ENCODE peak calls at places on chromosomes 3 and 15, in six cellular contexts. One of them, this sample, is unnamed.
A peak's percentile ranks its signal among the peaks of the same experiment; 100 is the strongest.

GRCh38 chr3:37916685-37917084 is 55.0 kb downstream of the CTDSPL start:
- DNase-seq in heart left ventricle: no peak
- DNase-seq in aorta: no peak
- DNase-seq in osteoblast: no peak
- DNase-seq in CD8-positive, alpha-beta T cell: no peak
- DNase-seq in psoas muscle: no peak
- DNase-seq in this sample: no peak

GRCh38 chr3:172138792-172139507 is 99.6 kb downstream of the FNDC3B start:
- DNase-seq in heart left ventricle: peak; percentile 63
- DNase-seq in aorta: peak; percentile 62
- DNase-seq in osteoblast: no peak
- DNase-seq in CD8-positive, alpha-beta T cell: no peak
- DNase-seq in psoas muscle: no peak
- DNase-seq in this sample: no peak

GRCh38 chr15:56616551-56616950 is 116.8 kb downstream of the ZNF280D start:
- DNase-seq in heart left ventricle: no peak
- DNase-seq in aorta: no peak
- DNase-seq in osteoblast: no peak
- DNase-seq in CD8-positive, alpha-beta T cell: no peak
- DNase-seq in psoas muscle: no peak
- DNase-seq in this sample: no peak

GRCh38 chr3:149654188-149654601 is 3.6 kb downstream of the WWTR1 start:
- DNase-seq in heart left ventricle: no peak
- DNase-seq in aorta: no peak
- DNase-seq in osteoblast: peak; percentile 87
- DNase-seq in CD8-positive, alpha-beta T cell: no peak
- DNase-seq in psoas muscle: no peak
- DNase-seq in this sample: no peak

GRCh38 chr3:73404450-73404849 is 220.3 kb downstream of the PDZRN3 start:
- DNase-seq in heart left ventricle: no peak
- DNase-seq in aorta: no peak
- DNase-seq in osteoblast: no peak
- DNase-seq in CD8-positive, alpha-beta T cell: no peak
- DNase-seq in psoas muscle: no peak
- DNase-seq in this sample: no peak

GRCh38 chr15:88376574-88377174 is 90.5 kb downstream of the MRPL46 start:
- DNase-seq in heart left ventricle: no peak
- DNase-seq in aorta: no peak
- DNase-seq in osteoblast: peak; percentile 84
- DNase-seq in CD8-positive, alpha-beta T cell: no peak
- DNase-seq in psoas muscle: no peak
- DNase-seq in this sample: no peak

GRCh38 chr3:113746955-113747718 is at the start of gene ATP6V1A:
- DNase-seq in heart left ventricle: peak; percentile 76
- DNase-seq in aorta: peak; percentile 78
- DNase-seq in osteoblast: peak; percentile 85
- DNase-seq in CD8-positive, alpha-beta T cell: peak; percentile 59
- DNase-seq in psoas muscle: peak; percentile 82
- DNase-seq in this sample: peak; percentile 78

GRCh38 chr3:69690-70089 is 126.9 kb upstream of the CHL1 start:
- DNase-seq in heart left ventricle: no peak
- DNase-seq in aorta: no peak
- DNase-seq in osteoblast: no peak
- DNase-seq in CD8-positive, alpha-beta T cell: no peak
- DNase-seq in psoas muscle: no peak
- DNase-seq in this sample: no peak

GRCh38 chr15:73190189-73190601 is 137.9 kb downstream of the NEO1 start:
- DNase-seq in heart left ventricle: no peak
- DNase-seq in aorta: no peak
- DNase-seq in osteoblast: no peak
- DNase-seq in CD8-positive, alpha-beta T cell: no peak
- DNase-seq in psoas muscle: no peak
- DNase-seq in this sample: no peak

GRCh38 chr15:65993226-65993625 is 123.9 kb downstream of the RAB11A start:
- DNase-seq in heart left ventricle: no peak
- DNase-seq in aorta: no peak
- DNase-seq in osteoblast: no peak
- DNase-seq in CD8-positive, alpha-beta T cell: no peak
- DNase-seq in psoas muscle: no peak
- DNase-seq in this sample: no peak

GRCh38 chr15:65993762-65994161 is 124.5 kb downstream of the RAB11A start:
- DNase-seq in heart left ventricle: no peak
- DNase-seq in aorta: no peak
- DNase-seq in osteoblast: no peak
- DNase-seq in CD8-positive, alpha-beta T cell: no peak
- DNase-seq in psoas muscle: no peak
- DNase-seq in this sample: no peak

GRCh38 chr15:65987100-65987499 is 117.8 kb downstream of the RAB11A start:
- DNase-seq in heart left ventricle: no peak
- DNase-seq in aorta: no peak
- DNase-seq in osteoblast: no peak
- DNase-seq in CD8-positive, alpha-beta T cell: no peak
- DNase-seq in psoas muscle: no peak
- DNase-seq in this sample: no peak

GRCh38 chr15:65991721-65992472 is 122.6 kb downstream of the RAB11A start:
- DNase-seq in heart left ventricle: no peak
- DNase-seq in aorta: no peak
- DNase-seq in osteoblast: no peak
- DNase-seq in CD8-positive, alpha-beta T cell: no peak
- DNase-seq in psoas muscle: no peak
- DNase-seq in this sample: peak; percentile 50

DNA sequence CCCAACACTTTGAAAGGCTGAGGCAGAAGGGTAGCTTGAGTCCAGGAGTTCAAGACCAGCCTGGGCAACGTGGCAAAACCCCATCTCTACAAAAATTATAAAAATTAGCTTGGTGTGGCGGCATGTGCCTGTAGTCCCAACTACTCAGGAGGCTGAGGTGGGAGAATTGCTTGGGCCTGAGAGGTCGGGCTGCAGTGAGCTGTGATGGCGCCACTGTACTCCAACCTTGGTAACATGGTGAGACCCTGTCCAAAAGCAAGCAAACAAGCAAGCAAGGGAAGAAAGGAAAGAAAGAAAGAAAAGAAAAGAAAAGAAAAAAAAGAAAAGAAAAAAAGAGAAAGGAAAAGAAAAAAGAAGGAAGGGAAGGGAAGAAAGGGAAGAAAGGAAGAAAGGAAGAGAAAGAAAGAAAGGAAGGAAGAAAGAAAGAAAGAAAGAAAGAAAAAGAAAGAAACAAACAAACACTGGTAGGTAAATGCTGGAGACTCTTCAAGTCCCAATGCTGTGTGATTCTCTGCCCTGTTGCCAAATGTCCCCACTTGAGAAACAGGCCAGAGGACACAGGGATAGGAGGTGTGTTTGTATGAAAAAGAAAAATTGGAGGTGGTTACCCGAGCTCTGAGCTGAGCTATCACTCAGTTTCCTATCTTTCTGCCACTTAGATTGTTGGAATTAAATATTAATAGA is 121.1 kb downstream of the RAB11A start:
- DNase-seq in heart left ventricle: no peak
- DNase-seq in aorta: no peak
- DNase-seq in osteoblast: no peak
- DNase-seq in CD8-positive, alpha-beta T cell: no peak
- DNase-seq in psoas muscle: no peak
- DNase-seq in this sample: no peak
- H3K27me3 ChIP-seq in heart left ventricle: peaks cover 66% of the 10 kb centered on the region
- H3K27me3 ChIP-seq in aorta: no peaks in the 10 kb centered on the region
- H3K27me3 ChIP-seq in osteoblast: peaks cover 38% of the 10 kb centered on the region
- H3K27me3 ChIP-seq in CD8-positive, alpha-beta T cell: no peaks in the 10 kb centered on the region
- H3K27me3 ChIP-seq in psoas muscle: peaks cover 45% of the 10 kb centered on the region
- H3K27me3 ChIP-seq in this sample: no peaks in the 10 kb centered on the region

GRCh38 chr15:99109555-99110021 is 4.7 kb downstream of the SYNM start:
- DNase-seq in heart left ventricle: no peak
- DNase-seq in aorta: no peak
- DNase-seq in osteoblast: no peak
- DNase-seq in CD8-positive, alpha-beta T cell: no peak
- DNase-seq in psoas muscle: no peak
- DNase-seq in this sample: no peak

GRCh38 chr15:99110581-99111320 is 5.9 kb downstream of the SYNM start:
- DNase-seq in heart left ventricle: no peak
- DNase-seq in aorta: peak; percentile 41
- DNase-seq in osteoblast: no peak
- DNase-seq in CD8-positive, alpha-beta T cell: no peak
- DNase-seq in psoas muscle: no peak
- DNase-seq in this sample: no peak

GRCh38 chr15:99108993-99109392 is 4.1 kb downstream of the SYNM start:
- DNase-seq in heart left ventricle: no peak
- DNase-seq in aorta: no peak
- DNase-seq in osteoblast: no peak
- DNase-seq in CD8-positive, alpha-beta T cell: no peak
- DNase-seq in psoas muscle: no peak
- DNase-seq in this sample: no peak

GRCh38 chr15:99106417-99107220 is 1.7 kb downstream of the SYNM start:
- DNase-seq in heart left ventricle: peak; percentile 84
- DNase-seq in aorta: no peak
- DNase-seq in osteoblast: no peak
- DNase-seq in CD8-positive, alpha-beta T cell: no peak
- DNase-seq in psoas muscle: peak; percentile 70
- DNase-seq in this sample: no peak

GRCh38 chr15:99110093-99110492 is 5.2 kb downstream of the SYNM start:
- DNase-seq in heart left ventricle: no peak
- DNase-seq in aorta: no peak
- DNase-seq in osteoblast: no peak
- DNase-seq in CD8-positive, alpha-beta T cell: no peak
- DNase-seq in psoas muscle: no peak
- DNase-seq in this sample: no peak
- H3K4me3 ChIP-seq in heart left ventricle: no peak overlapping the region
- H3K4me3 ChIP-seq in aorta: no peak overlapping the region
- H3K4me3 ChIP-seq in osteoblast: no peak overlapping the region
- H3K4me3 ChIP-seq in CD8-positive, alpha-beta T cell: no peak overlapping the region
- H3K4me3 ChIP-seq in psoas muscle: peak overlapping the region; percentile 71
- H3K4me3 ChIP-seq in this sample: no peak overlapping the region

GRCh38 chr3:182183716-182184430 is 472.1 kb downstream of the SOX2 start:
- DNase-seq in heart left ventricle: no peak
- DNase-seq in aorta: no peak
- DNase-seq in osteoblast: no peak
- DNase-seq in CD8-positive, alpha-beta T cell: no peak
- DNase-seq in psoas muscle: no peak
- DNase-seq in this sample: no peak

GRCh38 chr3:182180646-182181385 is 469.1 kb downstream of the SOX2 start:
- DNase-seq in heart left ventricle: no peak
- DNase-seq in aorta: no peak
- DNase-seq in osteoblast: no peak
- DNase-seq in CD8-positive, alpha-beta T cell: no peak
- DNase-seq in psoas muscle: no peak
- DNase-seq in this sample: no peak

GRCh38 chr3:182182531-182182968 is 470.8 kb downstream of the SOX2 start:
- DNase-seq in heart left ventricle: no peak
- DNase-seq in aorta: no peak
- DNase-seq in osteoblast: no peak
- DNase-seq in CD8-positive, alpha-beta T cell: no peak
- DNase-seq in psoas muscle: no peak
- DNase-seq in this sample: no peak

GRCh38 chr3:182178488-182179200 is 466.9 kb downstream of the SOX2 start:
- DNase-seq in heart left ventricle: no peak
- DNase-seq in aorta: no peak
- DNase-seq in osteoblast: no peak
- DNase-seq in CD8-positive, alpha-beta T cell: no peak
- DNase-seq in psoas muscle: no peak
- DNase-seq in this sample: no peak

DNA sequence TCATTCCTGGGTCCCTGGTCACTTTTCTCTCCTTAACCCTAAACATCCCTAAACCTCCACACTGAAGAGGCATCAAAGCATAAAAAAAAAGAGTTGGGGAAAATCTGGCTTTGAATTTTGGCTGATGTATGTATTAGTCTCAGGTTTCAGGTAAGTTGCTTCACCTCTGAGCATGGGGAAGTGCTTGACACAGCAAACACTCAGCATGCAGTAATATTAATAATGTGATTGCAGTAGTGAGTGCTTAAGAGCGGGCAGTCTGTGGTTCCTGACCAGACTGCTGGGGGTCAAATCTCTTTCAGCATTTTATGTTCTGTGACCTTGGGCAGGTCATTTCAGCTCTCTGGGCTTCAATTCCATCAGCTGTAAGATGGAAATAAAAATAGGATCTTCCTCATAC is 467.9 kb downstream of the SOX2 start:
- DNase-seq in heart left ventricle: no peak
- DNase-seq in aorta: no peak
- DNase-seq in osteoblast: no peak
- DNase-seq in CD8-positive, alpha-beta T cell: no peak
- DNase-seq in psoas muscle: no peak
- DNase-seq in this sample: no peak
- H3K27me3 ChIP-seq in heart left ventricle: peaks cover 4% of the 10 kb centered on the region
- H3K27me3 ChIP-seq in aorta: no peaks in the 10 kb centered on the region
- H3K27me3 ChIP-seq in osteoblast: no peaks in the 10 kb centered on the region
- H3K27me3 ChIP-seq in CD8-positive, alpha-beta T cell: no peaks in the 10 kb centered on the region
- H3K27me3 ChIP-seq in psoas muscle: no peaks in the 10 kb centered on the region
- H3K27me3 ChIP-seq in this sample: no peaks in the 10 kb centered on the region

DNA sequence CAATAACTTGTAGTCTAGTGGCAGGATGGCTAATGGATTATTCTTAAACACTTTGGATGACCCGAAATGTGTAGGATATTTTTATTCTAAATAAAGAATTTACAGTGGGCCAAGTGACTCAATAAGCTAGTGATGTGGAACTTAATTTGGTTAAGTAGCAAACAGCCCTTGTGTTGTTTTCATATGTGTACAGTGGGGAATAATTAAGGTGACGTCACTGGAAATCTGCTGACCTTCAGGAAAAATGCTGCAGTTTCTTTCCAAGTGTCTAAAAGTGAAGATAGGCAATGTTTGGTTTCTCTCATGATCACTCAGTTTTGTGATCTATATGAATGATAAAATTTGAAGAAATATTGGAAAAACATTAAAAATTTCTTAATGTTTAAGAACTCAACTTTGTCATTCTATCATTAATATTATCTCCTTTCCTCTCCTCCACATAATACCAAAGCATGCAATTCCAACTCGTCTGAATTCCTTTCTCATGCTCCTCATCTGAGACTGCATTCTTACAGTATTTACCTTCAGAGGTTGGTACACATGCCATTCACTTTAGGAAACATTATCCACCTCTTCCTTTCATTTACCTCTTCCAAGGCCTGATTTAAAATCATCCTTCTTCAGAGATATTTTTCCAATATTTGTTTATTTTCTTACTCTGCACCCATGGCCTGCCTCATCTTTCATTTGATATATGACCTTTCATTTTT is 414.6 kb upstream of the ARPP21 start:
- DNase-seq in heart left ventricle: no peak
- DNase-seq in aorta: no peak
- DNase-seq in osteoblast: no peak
- DNase-seq in CD8-positive, alpha-beta T cell: no peak
- DNase-seq in psoas muscle: no peak
- DNase-seq in this sample: no peak
- H3K4me3 ChIP-seq in heart left ventricle: no peak overlapping the region
- H3K4me3 ChIP-seq in aorta: no peak overlapping the region
- H3K4me3 ChIP-seq in osteoblast: no peak overlapping the region
- H3K4me3 ChIP-seq in CD8-positive, alpha-beta T cell: no peak overlapping the region
- H3K4me3 ChIP-seq in psoas muscle: no peak overlapping the region
- H3K4me3 ChIP-seq in this sample: no peak overlapping the region